ENCODE peak calls at places on chromosomes 4 and X, in ten cellular contexts. One of them, this sample, is unnamed.

GRCh38 chr4:82787342-82787741 is 11.3 kb downstream of the SCD5 start:
- DNase-seq in HCT116: no peak
- DNase-seq in suprapubic skin: no peak
- DNase-seq in right lobe of liver: no peak
- DNase-seq in IMR-90: no peak
- DNase-seq in spleen: no peak
- DNase-seq in uterus: no peak
- DNase-seq in heart left ventricle: no peak
- DNase-seq in ovary: no peak
- DNase-seq in endothelial cell of umbilical vein: no peak
- DNase-seq in this sample: no peak

GRCh38 chr4:144178414-144178813 is 37.9 kb upstream of the GYPA start:
- DNase-seq in right lobe of liver: no peak
- DNase-seq in suprapubic skin: no peak
- DNase-seq in spleen: no peak
- DNase-seq in endothelial cell of umbilical vein: peak; percentile 27
- DNase-seq in uterus: no peak
- DNase-seq in ovary: no peak
- DNase-seq in heart left ventricle: no peak
- DNase-seq in IMR-90: no peak
- DNase-seq in HCT116: no peak
- DNase-seq in this sample: no peak

GRCh38 chrX:64885850-64886249 is 90.4 kb downstream of the ZC4H2 start:
- DNase-seq in suprapubic skin: no peak
- DNase-seq in HCT116: peak; percentile 4
- DNase-seq in uterus: no peak
- DNase-seq in spleen: no peak
- DNase-seq in right lobe of liver: no peak
- DNase-seq in ovary: no peak
- DNase-seq in IMR-90: no peak
- DNase-seq in heart left ventricle: no peak
- DNase-seq in endothelial cell of umbilical vein: no peak
- DNase-seq in this sample: no peak

GRCh38 chrX:150848914-150849365 is 49.5 kb downstream of the CD99L2 start:
- DNase-seq in HCT116: no peak
- DNase-seq in IMR-90: no peak
- DNase-seq in heart left ventricle: no peak
- DNase-seq in endothelial cell of umbilical vein: no peak
- DNase-seq in right lobe of liver: peak; percentile 54
- DNase-seq in ovary: no peak
- DNase-seq in suprapubic skin: no peak
- DNase-seq in uterus: no peak
- DNase-seq in spleen: no peak
- DNase-seq in this sample: no peak

GRCh38 chr4:152109585-152110509 is 349.0 kb upstream of the GATB start:
- DNase-seq in spleen: no peak
- DNase-seq in IMR-90: peak; percentile 16
- DNase-seq in uterus: no peak
- DNase-seq in right lobe of liver: no peak
- DNase-seq in suprapubic skin: no peak
- DNase-seq in ovary: no peak
- DNase-seq in heart left ventricle: peak; percentile 38
- DNase-seq in HCT116: no peak
- DNase-seq in endothelial cell of umbilical vein: peak; percentile 82
- DNase-seq in this sample: no peak

GRCh38 chrX:8782595-8782994 is 18.6 kb downstream of the FAM9A start:
- DNase-seq in HCT116: no peak
- DNase-seq in uterus: no peak
- DNase-seq in ovary: no peak
- DNase-seq in right lobe of liver: no peak
- DNase-seq in IMR-90: no peak
- DNase-seq in heart left ventricle: no peak
- DNase-seq in spleen: no peak
- DNase-seq in endothelial cell of umbilical vein: no peak
- DNase-seq in suprapubic skin: no peak
- DNase-seq in this sample: no peak

GRCh38 chr4:38948551-38948950 is 80.9 kb downstream of the FAM114A1 start:
- DNase-seq in suprapubic skin: no peak
- DNase-seq in uterus: peak; percentile 64
- DNase-seq in ovary: peak; percentile 59
- DNase-seq in HCT116: no peak
- DNase-seq in spleen: no peak
- DNase-seq in right lobe of liver: no peak
- DNase-seq in IMR-90: peak; percentile 95
- DNase-seq in heart left ventricle: peak; percentile 32
- DNase-seq in endothelial cell of umbilical vein: no peak
- DNase-seq in this sample: no peak

GRCh38 chrX:38335382-38335781 is 8.1 kb upstream of the RPGR start:
- DNase-seq in IMR-90: no peak
- DNase-seq in heart left ventricle: no peak
- DNase-seq in suprapubic skin: no peak
- DNase-seq in HCT116: no peak
- DNase-seq in right lobe of liver: no peak
- DNase-seq in ovary: no peak
- DNase-seq in uterus: no peak
- DNase-seq in spleen: no peak
- DNase-seq in endothelial cell of umbilical vein: no peak
- DNase-seq in this sample: no peak

GRCh38 chr4:110287130-110287529 is 88.7 kb upstream of the ELOVL6 start:
- DNase-seq in uterus: no peak
- DNase-seq in spleen: no peak
- DNase-seq in suprapubic skin: no peak
- DNase-seq in HCT116: peak; percentile 44
- DNase-seq in right lobe of liver: peak; percentile 32
- DNase-seq in endothelial cell of umbilical vein: no peak
- DNase-seq in heart left ventricle: no peak
- DNase-seq in IMR-90: peak; percentile 81
- DNase-seq in ovary: no peak
- DNase-seq in this sample: no peak

GRCh38 chr4:82050806-82051205 is 323.0 kb downstream of the HNRNPD start:
- DNase-seq in endothelial cell of umbilical vein: no peak
- DNase-seq in spleen: no peak
- DNase-seq in ovary: no peak
- DNase-seq in uterus: no peak
- DNase-seq in right lobe of liver: no peak
- DNase-seq in heart left ventricle: no peak
- DNase-seq in suprapubic skin: no peak
- DNase-seq in HCT116: no peak
- DNase-seq in IMR-90: no peak
- DNase-seq in this sample: no peak

GRCh38 chr4:22911285-22911684 is 218.5 kb downstream of the GBA3 start:
- DNase-seq in right lobe of liver: no peak
- DNase-seq in HCT116: no peak
- DNase-seq in endothelial cell of umbilical vein: no peak
- DNase-seq in IMR-90: no peak
- DNase-seq in ovary: no peak
- DNase-seq in heart left ventricle: no peak
- DNase-seq in uterus: no peak
- DNase-seq in suprapubic skin: no peak
- DNase-seq in spleen: no peak
- DNase-seq in this sample: no peak

GRCh38 chr4:148043990-148044645 is 312.2 kb downstream of the ARHGAP10 start:
- DNase-seq in endothelial cell of umbilical vein: no peak
- DNase-seq in HCT116: no peak
- DNase-seq in ovary: no peak
- DNase-seq in spleen: no peak
- DNase-seq in IMR-90: no peak
- DNase-seq in uterus: no peak
- DNase-seq in suprapubic skin: no peak
- DNase-seq in right lobe of liver: peak; percentile 38
- DNase-seq in heart left ventricle: peak; percentile 89
- DNase-seq in this sample: no peak

GRCh38 chrX:119410854-119411253 is 11.7 kb downstream of the SLC25A43 start:
- DNase-seq in right lobe of liver: no peak
- DNase-seq in uterus: no peak
- DNase-seq in ovary: no peak
- DNase-seq in HCT116: no peak
- DNase-seq in spleen: no peak
- DNase-seq in heart left ventricle: no peak
- DNase-seq in suprapubic skin: no peak
- DNase-seq in endothelial cell of umbilical vein: no peak
- DNase-seq in IMR-90: no peak
- DNase-seq in this sample: no peak
- TF ChIP-seq POLR2A in right lobe of liver: no peak
- TF ChIP-seq POLR2A in uterus: no peak
- TF ChIP-seq POLR2A in ovary: no peak
- TF ChIP-seq POLR2A in HCT116: no peak
- TF ChIP-seq POLR2A in spleen: no peak
- TF ChIP-seq POLR2A in heart left ventricle: no peak
- TF ChIP-seq POLR2A in suprapubic skin: no peak
- TF ChIP-seq POLR2A in endothelial cell of umbilical vein: no peak
- TF ChIP-seq POLR2A in IMR-90: no peak
- TF ChIP-seq POLR2A in this sample: no peak

DNA sequence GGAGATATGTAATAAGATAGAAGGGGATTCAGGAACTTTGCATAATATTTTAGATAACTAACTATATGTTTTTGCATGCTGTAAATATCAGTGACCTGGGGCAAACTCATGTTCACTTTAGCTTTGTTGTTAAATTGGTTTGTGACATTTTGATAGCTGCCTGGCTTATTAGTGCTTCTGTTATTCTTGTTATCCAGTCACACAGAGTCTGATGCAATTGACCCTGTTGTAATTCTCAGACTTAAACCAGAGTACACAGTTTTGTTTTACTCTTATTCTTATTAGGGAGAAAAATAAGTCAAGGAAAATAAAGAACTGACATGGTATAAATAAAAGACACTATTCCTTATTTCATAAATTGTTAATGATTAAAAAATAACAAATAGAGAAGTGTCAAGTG is 516.7 kb upstream of the SLIT2 start:
- DNase-seq in uterus: no peak
- DNase-seq in IMR-90: peak; percentile 33
- DNase-seq in ovary: no peak
- DNase-seq in suprapubic skin: no peak
- DNase-seq in right lobe of liver: no peak
- DNase-seq in heart left ventricle: no peak
- DNase-seq in HCT116: no peak
- DNase-seq in spleen: no peak
- DNase-seq in endothelial cell of umbilical vein: no peak
- DNase-seq in this sample: no peak
- H3K4me1 ChIP-seq in uterus: no peaks in the 10 kb centered on the region
- H3K4me1 ChIP-seq in IMR-90: peaks cover 6% of the 10 kb centered on the region
- H3K4me1 ChIP-seq in ovary: no peaks in the 10 kb centered on the region
- H3K4me1 ChIP-seq in suprapubic skin: no peaks in the 10 kb centered on the region
- H3K4me1 ChIP-seq in right lobe of liver: no peaks in the 10 kb centered on the region
- H3K4me1 ChIP-seq in heart left ventricle: peaks cover 17% of the 10 kb centered on the region
- H3K4me1 ChIP-seq in HCT116: peaks cover 28% of the 10 kb centered on the region
- H3K4me1 ChIP-seq in spleen: peaks cover 7% of the 10 kb centered on the region
- H3K4me1 ChIP-seq in endothelial cell of umbilical vein: peaks cover 30% of the 10 kb centered on the region
- H3K4me1 ChIP-seq in this sample: no peaks in the 10 kb centered on the region

GRCh38 chr4:7068279-7068842 is 497 bp upstream of the GRPEL1 start:
- DNase-seq in spleen: no peak
- DNase-seq in ovary: no peak
- DNase-seq in uterus: no peak
- DNase-seq in right lobe of liver: peak; percentile 100
- DNase-seq in endothelial cell of umbilical vein: no peak
- DNase-seq in HCT116: no peak
- DNase-seq in heart left ventricle: no peak
- DNase-seq in IMR-90: no peak
- DNase-seq in suprapubic skin: peak; percentile 99
- DNase-seq in this sample: no peak
- TF ChIP-seq POLR2A in spleen: peak; percentile 2
- TF ChIP-seq POLR2A in ovary: peak; percentile 66
- TF ChIP-seq POLR2A in uterus: peak; percentile 74
- TF ChIP-seq POLR2A in right lobe of liver: no peak
- TF ChIP-seq POLR2A in endothelial cell of umbilical vein: peak; percentile 62
- TF ChIP-seq POLR2A in HCT116: peak; percentile 81
- TF ChIP-seq POLR2A in heart left ventricle: no peak
- TF ChIP-seq POLR2A in IMR-90: no peak
- TF ChIP-seq POLR2A in suprapubic skin: no peak
- TF ChIP-seq POLR2A in this sample: no peak

GRCh38 chr4:94978904-94979303 is 221.1 kb downstream of the BMPR1B start:
- DNase-seq in endothelial cell of umbilical vein: peak; percentile 21
- DNase-seq in right lobe of liver: no peak
- DNase-seq in HCT116: no peak
- DNase-seq in IMR-90: peak; percentile 62
- DNase-seq in spleen: no peak
- DNase-seq in uterus: no peak
- DNase-seq in heart left ventricle: no peak
- DNase-seq in ovary: no peak
- DNase-seq in suprapubic skin: no peak
- DNase-seq in this sample: no peak
- H3K4me1 ChIP-seq in endothelial cell of umbilical vein: no peaks in the 10 kb centered on the region
- H3K4me1 ChIP-seq in right lobe of liver: no peaks in the 10 kb centered on the region
- H3K4me1 ChIP-seq in HCT116: no peaks in the 10 kb centered on the region
- H3K4me1 ChIP-seq in IMR-90: peaks cover 1% of the 10 kb centered on the region
- H3K4me1 ChIP-seq in spleen: no peaks in the 10 kb centered on the region
- H3K4me1 ChIP-seq in uterus: no peaks in the 10 kb centered on the region
- H3K4me1 ChIP-seq in heart left ventricle: no peaks in the 10 kb centered on the region
- H3K4me1 ChIP-seq in ovary: peaks cover 2% of the 10 kb centered on the region
- H3K4me1 ChIP-seq in suprapubic skin: no peaks in the 10 kb centered on the region
- H3K4me1 ChIP-seq in this sample: no peaks in the 10 kb centered on the region

DNA sequence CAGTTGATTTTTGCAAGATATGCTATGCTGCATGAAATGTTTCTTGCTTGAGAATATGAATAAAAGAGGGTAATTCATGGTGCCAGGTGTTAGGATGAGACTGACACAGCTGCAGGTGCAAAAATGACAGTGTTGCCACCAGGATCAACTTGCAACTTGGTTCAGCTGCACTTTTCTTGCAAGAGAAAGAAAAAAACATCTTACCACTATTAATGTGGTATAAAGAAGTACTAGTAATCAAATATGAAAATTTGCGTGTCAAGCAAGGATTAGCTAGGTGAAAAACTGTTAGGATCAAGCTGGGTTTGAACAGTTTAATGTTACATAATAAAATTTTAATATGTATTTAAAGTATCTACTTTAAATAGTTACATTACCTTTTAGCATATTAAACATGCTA is 49.6 kb downstream of the CHIC2 start:
- DNase-seq in ovary: no peak
- DNase-seq in uterus: no peak
- DNase-seq in endothelial cell of umbilical vein: no peak
- DNase-seq in heart left ventricle: no peak
- DNase-seq in suprapubic skin: no peak
- DNase-seq in IMR-90: no peak
- DNase-seq in spleen: no peak
- DNase-seq in right lobe of liver: no peak
- DNase-seq in HCT116: no peak
- DNase-seq in this sample: no peak
- TF ChIP-seq POLR2A in ovary: no peak
- TF ChIP-seq POLR2A in uterus: no peak
- TF ChIP-seq POLR2A in endothelial cell of umbilical vein: no peak
- TF ChIP-seq POLR2A in heart left ventricle: no peak
- TF ChIP-seq POLR2A in suprapubic skin: no peak
- TF ChIP-seq POLR2A in IMR-90: no peak
- TF ChIP-seq POLR2A in spleen: no peak
- TF ChIP-seq POLR2A in right lobe of liver: no peak
- TF ChIP-seq POLR2A in HCT116: no peak
- TF ChIP-seq POLR2A in this sample: no peak

DNA sequence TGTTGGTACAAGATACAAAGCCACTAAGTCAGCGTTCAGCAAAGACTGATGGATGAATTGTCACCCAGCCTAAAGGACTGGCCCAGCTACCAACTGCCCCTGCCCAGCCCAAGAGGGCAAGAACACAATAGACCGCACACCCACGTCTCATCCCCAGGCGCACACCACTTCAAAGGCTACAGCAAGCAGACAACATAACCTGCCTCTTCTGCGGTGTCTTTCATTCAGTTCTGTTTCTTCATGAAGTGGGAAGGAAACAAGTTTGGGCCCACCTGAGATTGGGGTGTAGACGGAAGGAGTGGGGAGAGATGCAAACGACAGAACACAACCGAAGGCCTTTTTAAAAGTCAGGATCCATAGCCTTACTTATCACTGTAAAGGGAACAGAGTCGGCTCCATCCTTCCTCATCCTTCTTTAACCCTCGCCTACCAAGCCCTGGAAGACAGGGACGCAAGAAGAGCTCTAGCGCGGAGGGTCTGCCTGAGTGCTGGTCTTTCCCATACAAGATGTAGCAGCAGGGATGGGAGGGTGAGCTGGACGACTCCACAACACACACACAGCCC is 691 bp downstream of the SCARB2 start:
- DNase-seq in HCT116: no peak
- DNase-seq in right lobe of liver: no peak
- DNase-seq in heart left ventricle: no peak
- DNase-seq in IMR-90: peak; percentile 61
- DNase-seq in suprapubic skin: no peak
- DNase-seq in spleen: no peak
- DNase-seq in ovary: no peak
- DNase-seq in uterus: no peak
- DNase-seq in endothelial cell of umbilical vein: peak; percentile 45
- DNase-seq in this sample: peak; percentile 62
- H3K4me1 ChIP-seq in HCT116: peaks cover 35% of the 10 kb centered on the region
- H3K4me1 ChIP-seq in right lobe of liver: no peaks in the 10 kb centered on the region
- H3K4me1 ChIP-seq in heart left ventricle: peaks cover 60% of the 10 kb centered on the region
- H3K4me1 ChIP-seq in IMR-90: peaks cover 11% of the 10 kb centered on the region
- H3K4me1 ChIP-seq in suprapubic skin: peaks cover 79% of the 10 kb centered on the region
- H3K4me1 ChIP-seq in spleen: peaks cover 62% of the 10 kb centered on the region
- H3K4me1 ChIP-seq in ovary: peaks cover 17% of the 10 kb centered on the region
- H3K4me1 ChIP-seq in uterus: peaks cover 6% of the 10 kb centered on the region
- H3K4me1 ChIP-seq in endothelial cell of umbilical vein: peaks cover 39% of the 10 kb centered on the region
- H3K4me1 ChIP-seq in this sample: peaks cover 72% of the 10 kb centered on the region

This sample was measured in Peyer's patch.